ENCODE peak calls at places on chromosomes 13 and 19, in nine cellular contexts. G is AG04450, Q is stomach, C is mesothelial cell of epicardium, N is AG09319, U is cardiac muscle cell, K is cardiac fibroblast, D is neural progenitor cell, V is IMR-90. S is an unnamed sample.

GRCh38 chr19:741506-742131 is 9.3 kb upstream of the MISP start:
- DNase-seq in K (no peak), Q (no peak), N (no peak), C (no peak), G (no peak), U (no peak), V (no peak), D (peak; percentile 70), S (no peak)

GRCh38 chr13:84297246-84297645 is 415.0 kb upstream of the SLITRK1 start:
- DNase-seq in G (no peak), K (no peak), C (no peak), U (no peak), Q (no peak), V (peak; percentile 1), N (no peak), D (no peak), S (no peak)

GRCh38 chr19:8832132-8833021 is at the start of the genes MBD3L1 and ZNF558:
- DNase-seq in G (peak; percentile 94), C (peak; percentile 94), U (peak; percentile 99), K (peak; percentile 98), Q (peak; percentile 97), D (peak; percentile 97), N (peak; percentile 95), V (peak; percentile 97), S (peak; percentile 92)

GRCh38 chr19:3849092-3849491 is 19.7 kb downstream of the ZFR2 start:
- DNase-seq in U (no peak), K (peak; percentile 32), Q (peak; percentile 31), V (no peak), G (no peak), C (no peak), N (no peak), D (peak; percentile 52), S (no peak)

GRCh38 chr13:45180713-45181601 is 19.9 kb downstream of the KCTD4 start:
- DNase-seq in N (no peak), D (no peak), V (peak; percentile 46), G (no peak), U (no peak), Q (no peak), K (peak; percentile 32), C (no peak), S (no peak)

GRCh38 chr13:51733656-51734334 is 70.2 kb downstream of the DHRS12 start:
- DNase-seq in U (no peak), N (no peak), Q (no peak), D (no peak), K (peak; percentile 19), G (no peak), V (peak; percentile 15), C (no peak), S (no peak)

GRCh38 chr13:42893346-42893745 is 98.7 kb downstream of the EPSTI1 start:
- DNase-seq in U (peak; percentile 60), G (no peak), N (no peak), Q (no peak), K (peak; percentile 91), D (no peak), C (no peak), V (peak; percentile 50), S (no peak)

GRCh38 chr19:36139473-36140288 is at the start of gene CAPNS1:
- DNase-seq in D (peak; percentile 99), N (peak; percentile 91), U (peak; percentile 98), Q (peak; percentile 98), C (peak; percentile 93), G (peak; percentile 86), V (peak; percentile 93), K (peak; percentile 95), S (peak; percentile 72)

GRCh38 chr13:41595298-41595697 is 137.9 kb downstream of the RGCC start:
- DNase-seq in C (no peak), K (no peak), G (no peak), N (no peak), D (no peak), U (no peak), Q (no peak), V (peak; percentile 11), S (no peak)

GRCh38 chr19:58229255-58229639 is 533 bp downstream of the ZNF544 start:
- DNase-seq in G (no peak), Q (no peak), D (peak; percentile 65), V (peak; percentile 12), K (peak; percentile 37), U (peak; percentile 36), N (no peak), C (no peak), S (no peak)

DNA sequence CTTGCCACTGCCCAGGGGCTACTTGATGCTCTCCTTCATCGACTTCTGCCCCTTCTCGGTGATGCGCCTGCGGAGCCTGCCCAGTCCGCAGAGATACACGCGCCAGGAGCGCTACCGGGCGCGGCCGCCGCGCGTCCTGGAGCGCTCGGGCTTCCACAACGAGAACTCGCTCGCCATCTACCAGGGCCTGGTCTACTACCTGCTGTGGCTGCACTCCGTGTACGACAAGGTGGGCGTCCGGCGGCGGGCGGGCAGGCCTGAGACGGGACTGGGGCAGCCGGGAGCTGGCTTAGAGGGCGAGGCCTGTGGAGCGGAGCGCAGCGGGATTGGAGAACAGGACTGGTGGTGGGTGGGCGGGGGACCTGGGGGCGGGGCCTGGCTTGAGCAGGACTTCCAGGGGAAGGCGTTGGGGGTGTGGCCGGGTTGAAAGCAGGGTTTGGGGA is 12.7 kb upstream of the PSMD8 start:
- DNase-seq in K (peak; percentile 72), Q (peak; percentile 77), V (peak; percentile 57), D (peak; percentile 97), N (no peak), G (no peak), C (peak; percentile 68), U (peak; percentile 73), S (no peak)
- TF ChIP-seq CTCF in K (peak; percentile 35), Q (no peak), V (no peak), D (peak; percentile 31), N (no peak), G (peak; percentile 19), C (no peak), U (no peak), S (no peak)

GRCh38 chr19:47179643-47180310 is 49.1 kb downstream of the SAE1 start:
- DNase-seq in K (no peak), U (no peak), D (no peak), G (no peak), Q (no peak), V (no peak), C (no peak), N (no peak), S (no peak)

GRCh38 chr19:47186337-47187022 is 44.5 kb downstream of the BBC3 start:
- DNase-seq in D (no peak), V (no peak), U (no peak), K (no peak), G (no peak), Q (no peak), C (no peak), N (no peak), S (no peak)

GRCh38 chr19:47187023-47187655 is 43.9 kb downstream of the BBC3 start:
- DNase-seq in D (no peak), V (no peak), N (no peak), G (no peak), K (no peak), C (no peak), U (no peak), Q (no peak), S (no peak)

GRCh38 chr19:47187797-47188196 is 43.2 kb downstream of the BBC3 start:
- DNase-seq in C (no peak), N (no peak), Q (no peak), D (no peak), K (no peak), U (no peak), V (no peak), G (no peak), S (no peak)

DNA sequence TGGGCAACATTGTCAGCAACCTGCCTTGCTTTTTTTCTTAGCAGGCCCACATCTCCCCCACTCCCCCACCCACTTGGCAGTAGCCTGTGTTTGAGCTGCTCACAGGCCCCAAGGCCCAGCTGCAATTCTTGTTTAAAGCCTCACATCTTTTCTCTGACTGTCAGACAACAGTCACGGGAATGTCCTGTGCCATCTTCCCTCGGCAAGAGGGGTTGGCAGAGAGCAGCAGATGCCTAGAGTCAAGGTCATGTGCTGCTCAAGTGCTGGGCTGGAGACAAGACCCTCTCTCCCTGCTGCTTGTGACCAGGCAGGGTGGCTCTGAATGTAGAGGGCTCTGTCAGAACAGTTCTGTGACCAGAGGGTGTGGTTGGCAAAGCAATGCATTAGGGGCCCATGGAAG is 47.4 kb downstream of the BBC3 start:
- DNase-seq in D (no peak), U (no peak), Q (no peak), K (no peak), V (no peak), G (no peak), N (no peak), C (no peak), S (no peak)
- TF ChIP-seq CTCF in D (no peak), U (no peak), Q (no peak), K (no peak), V (no peak), G (no peak), N (no peak), C (no peak), S (no peak)

DNA sequence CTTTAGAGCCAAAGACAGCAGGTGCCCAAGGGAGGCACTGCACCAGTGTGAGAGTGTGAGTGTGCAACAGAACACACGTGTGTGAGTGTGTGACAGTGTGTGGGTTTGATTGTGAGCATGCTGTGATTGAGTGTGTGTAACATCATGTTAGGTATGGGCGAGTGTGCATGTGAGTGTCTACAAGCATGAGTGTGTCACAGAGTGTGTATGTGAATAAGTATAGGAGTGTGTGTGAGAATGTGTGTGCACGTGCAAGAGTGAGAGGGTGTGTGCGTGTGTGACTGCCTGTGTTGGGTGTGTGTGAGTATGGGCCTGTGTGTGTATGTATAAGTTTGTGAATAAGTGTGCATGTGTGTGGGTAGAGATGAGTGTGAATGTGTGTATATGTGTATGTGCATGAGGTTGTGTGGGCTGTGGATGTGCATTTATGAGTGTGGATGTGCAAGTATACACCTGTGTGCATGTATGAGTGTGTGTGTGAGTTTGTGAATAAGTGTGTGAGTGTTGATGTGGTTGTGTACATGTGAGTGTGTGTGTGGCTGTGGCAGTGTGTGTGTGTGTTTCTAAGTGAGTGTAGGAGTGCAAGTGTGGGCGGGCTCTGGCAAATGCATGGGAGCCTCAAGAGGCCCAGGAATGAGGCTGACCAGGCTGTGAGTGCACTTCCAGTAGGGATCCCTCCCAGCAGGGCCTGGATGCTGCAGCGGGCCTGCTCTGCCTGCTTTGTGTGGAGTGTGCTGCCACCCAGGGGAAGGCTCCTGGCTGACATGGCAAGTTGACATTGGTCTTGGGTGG is 198.4 kb downstream of the COL4A1 start:
- DNase-seq in U (peak; percentile 94), V (peak; percentile 88), C (peak; percentile 50), K (peak; percentile 92), Q (peak; percentile 76), N (peak; percentile 71), D (peak; percentile 75), G (peak; percentile 73), S (no peak)
- TF ChIP-seq CTCF in U (peak; percentile 91), V (peak; percentile 91), C (no peak), K (peak; percentile 85), Q (peak; percentile 61), N (peak; percentile 89), D (peak; percentile 70), G (peak; percentile 87), S (no peak)

GRCh38 chr13:81874253-81874652 is 1533.3 kb upstream of the SPRY2 start:
- DNase-seq in Q (no peak), D (no peak), V (no peak), U (no peak), C (no peak), G (no peak), K (no peak), N (no peak), S (no peak)

GRCh38 chr13:81874681-81875661 is 1534.0 kb upstream of the SPRY2 start:
- DNase-seq in D (peak; percentile 1), C (no peak), N (no peak), V (no peak), G (no peak), Q (no peak), K (no peak), U (no peak), S (no peak)

GRCh38 chr13:81872581-81872980 is 1531.7 kb upstream of the SPRY2 start:
- DNase-seq in Q (no peak), C (no peak), V (no peak), D (peak; percentile 33), N (no peak), K (no peak), G (no peak), U (no peak), S (no peak)
- TF ChIP-seq CTCF in Q (peak; percentile 33), C (peak; percentile 24), V (no peak), D (peak; percentile 60), N (no peak), K (no peak), G (no peak), U (no peak), S (no peak)